ENCODE peak calls at places on chromosomes 6 and 20, in four cellular contexts. L is cardiac fibroblast, N is fibroblast of lung, M is cardiac muscle cell. X is an unnamed sample.

GRCh38 chr6:43013020-43013842 is 515 bp downstream of the MEA1 start:
- DNase-seq in L (peak; percentile 7), N (peak; percentile 34), M (peak; percentile 41), X (peak; percentile 36)

GRCh38 chr6:79420054-79420453 is 117.2 kb downstream of the LCA5 start:
- DNase-seq in M (no peak), L (no peak), N (no peak), X (no peak)

GRCh38 chr6:87714093-87714809 is 12.2 kb upstream of the AKIRIN2 start:
- DNase-seq in M (peak; percentile 68), N (peak; percentile 89), L (peak; percentile 94), X (peak; percentile 72)

GRCh38 chr6:69875715-69876114 is 9.4 kb downstream of the COL19A1 start:
- DNase-seq in N (no peak), L (no peak), M (no peak), X (no peak)

GRCh38 chr6:29992792-29993191 is 50.5 kb downstream of the HLA-A start:
- DNase-seq in M (no peak), L (peak; percentile 74), N (peak; percentile 19), X (peak; percentile 68)

GRCh38 chr20:51062065-51062464 is 39.2 kb upstream of the KCNG1 start:
- DNase-seq in L (peak; percentile 32), N (peak; percentile 21), M (peak; percentile 16), X (no peak)

GRCh38 chr20:51758978-51759544 is 9.1 kb downstream of the ATP9A start:
- DNase-seq in M (peak; percentile 32), L (no peak), N (no peak), X (peak; percentile 43)

GRCh38 chr6:113936093-113936934 is 34.6 kb downstream of the HDAC2 start:
- DNase-seq in M (peak; percentile 76), N (peak; percentile 55), L (peak; percentile 81), X (peak; percentile 74)

GRCh38 chr20:53517146-53517545 is 76.5 kb downstream of the ZNF217 start:
- DNase-seq in N (no peak), M (no peak), L (no peak), X (no peak)

GRCh38 chr6:39792501-39793450 is 600 bp downstream of the DAAM2 start:
- DNase-seq in M (no peak), L (peak; percentile 21), N (no peak), X (peak; percentile 44)

GRCh38 chr6:155272353-155273222 is 8.8 kb downstream of the CLDN20 start:
- DNase-seq in L (peak; percentile 44), M (peak; percentile 22), N (peak; percentile 17), X (peak; percentile 49)

GRCh38 chr6:52284131-52284459 is 447 bp downstream of the MCM3 start:
- DNase-seq in M (no peak), L (peak; percentile 38), N (peak; percentile 25), X (no peak)

GRCh38 chr6:70806086-70806485 is 138.4 kb downstream of the SMAP1 start:
- DNase-seq in N (no peak), L (no peak), M (no peak), X (no peak)

GRCh38 chr6:26330835-26331808 is 33.9 kb upstream of the BTN3A2 start:
- DNase-seq in N (peak; percentile 46), M (peak; percentile 27), L (peak; percentile 82), X (no peak)

GRCh38 chr6:46973029-46973428 is 51.3 kb upstream of the ADGRF5 start:
- DNase-seq in N (no peak), M (no peak), L (no peak), X (no peak)

GRCh38 chr6:39553811-39554802 is 171.1 kb downstream of the KIF6 start:
- DNase-seq in L (no peak), M (peak; percentile 46), N (peak; percentile 21), X (peak; percentile 48)

GRCh38 chr6:14944593-14944992 is 301.3 kb upstream of the JARID2 start:
- DNase-seq in N (no peak), L (peak; percentile 36), M (no peak), X (no peak)

GRCh38 chr20:40497781-40498691 is 191.0 kb downstream of the MAFB start:
- DNase-seq in N (peak; percentile 18), M (peak; percentile 50), L (peak; percentile 56), X (peak; percentile 4)

GRCh38 chr20:52349806-52350205 is 158.2 kb upstream of the ZFP64 start:
- DNase-seq in L (no peak), N (no peak), M (no peak), X (no peak)

GRCh38 chr20:53839423-53840176 is 230.8 kb downstream of the BCAS1 start:
- DNase-seq in L (no peak), N (no peak), M (no peak), X (no peak)

GRCh38 chr6:27127874-27128795 is 119.4 kb upstream of the PRSS16 start:
- DNase-seq in L (no peak), N (no peak), M (no peak), X (no peak)

GRCh38 chr20:59668926-59669325 is 64.6 kb downstream of the PHACTR3 start:
- DNase-seq in N (no peak), M (no peak), L (no peak), X (no peak)

GRCh38 chr6:40444811-40445210 is 142.4 kb downstream of the LRFN2 start:
- DNase-seq in L (no peak), M (no peak), N (no peak), X (no peak)

GRCh38 chr20:37179671-37180524 is 550 bp upstream of the MROH8 start:
- DNase-seq in L (peak; percentile 72), N (peak; percentile 83), M (peak; percentile 25), X (peak; percentile 82)

GRCh38 chr20:59835448-59836395 is 97.7 kb downstream of the SYCP2 start:
- DNase-seq in N (peak; percentile 38), M (peak; percentile 61), L (peak; percentile 24), X (peak; percentile 18)

GRCh38 chr20:36472656-36473071 is 68.7 kb upstream of the MYL9 start:
- DNase-seq in M (no peak), L (no peak), N (peak; percentile 30), X (peak; percentile 57)

GRCh38 chr20:58416057-58416456 is 27.0 kb downstream of the VAPB start:
- DNase-seq in M (no peak), N (no peak), L (no peak), X (no peak)

GRCh38 chr20:41453006-41453950 is 86.7 kb upstream of the EMILIN3 start:
- DNase-seq in M (no peak), L (no peak), N (no peak), X (no peak)

GRCh38 chr6:82264824-82265223 is 17.3 kb upstream of the IBTK start:
- DNase-seq in M (no peak), L (no peak), N (no peak), X (no peak)

GRCh38 chr20:17787816-17788215 is 88.0 kb downstream of the BANF2 start:
- DNase-seq in N (no peak), M (no peak), L (no peak), X (no peak)

GRCh38 chr6:28922004-28922840 is 1.6 kb downstream of the TRIM27 start:
- DNase-seq in L (peak; percentile 52), M (peak; percentile 60), N (peak; percentile 52), X (no peak)

GRCh38 chr6:165748390-165748789 is 85.3 kb upstream of the PDE10A start:
- DNase-seq in L (no peak), M (no peak), N (no peak), X (no peak)

GRCh38 chr6:53943410-53943809 is 148.6 kb downstream of the LRRC1 start:
- DNase-seq in M (peak; percentile 38), L (no peak), N (no peak), X (no peak)

GRCh38 chr6:35583893-35584688 is 71.4 kb upstream of the TULP1 start:
- DNase-seq in N (peak; percentile 62), L (peak; percentile 82), M (peak; percentile 84), X (peak; percentile 59)

GRCh38 chr20:61588356-61589054 is 336.4 kb downstream of the CDH4 start:
- DNase-seq in M (peak; percentile 24), N (peak; percentile 81), L (peak; percentile 14), X (peak; percentile 74)

GRCh38 chr6:28206527-28207243 is 18.4 kb upstream of the ZSCAN9 start:
- DNase-seq in L (no peak), N (peak; percentile 9), M (no peak), X (no peak)

GRCh38 chr6:53664623-53665022 is 933 bp downstream of the KLHL31 start:
- DNase-seq in M (no peak), N (no peak), L (no peak), X (no peak)

GRCh38 chr20:19259182-19259591 is 46.7 kb downstream of the SLC24A3 start:
- DNase-seq in N (no peak), L (no peak), M (no peak), X (no peak)

GRCh38 chr6:118659513-118660217 is 8.3 kb upstream of the CEP85L start:
- DNase-seq in N (no peak), M (no peak), L (peak; percentile 27), X (no peak)
- H3K4me3 ChIP-seq in N (no peak overlapping the region), M (no peak overlapping the region), L (no peak overlapping the region), X (no peak overlapping the region)

DNA sequence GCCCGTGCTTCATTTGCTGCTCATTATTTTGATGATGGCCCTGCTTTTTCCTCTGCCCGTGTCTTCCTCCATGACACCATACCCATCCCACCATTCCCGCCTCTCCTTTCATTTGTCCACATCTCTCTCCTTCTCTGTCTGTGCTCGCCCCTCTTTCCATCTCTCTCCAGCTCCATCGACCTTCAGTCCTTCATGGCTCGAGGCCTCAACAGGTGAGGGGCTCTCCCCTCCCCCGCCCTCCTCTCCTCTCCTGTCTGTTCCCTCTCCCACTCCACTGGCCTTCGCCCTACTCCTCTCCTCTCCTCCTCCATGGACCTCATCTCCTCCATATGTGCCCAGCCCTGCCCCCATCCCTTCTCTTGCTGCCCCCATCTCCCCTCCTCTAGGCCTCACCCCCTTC is 12.1 kb upstream of the ZBTB9 start:
- DNase-seq in M (no peak), L (no peak), N (no peak), X (no peak)
- TF ChIP-seq CTCF in M (no peak), L (no peak), N (no peak), X (no peak)

GRCh38 chr6:138550346-138550767 is 51.1 kb upstream of the NHSL1 start:
- DNase-seq in M (no peak), N (no peak), L (no peak), X (peak; percentile 67)
- H3K4me3 ChIP-seq in M (no peak overlapping the region), N (no peak overlapping the region), L (no peak overlapping the region), X (no peak overlapping the region)

GRCh38 chr6:169212436-169212835 is 41.2 kb downstream of the THBS2 start:
- DNase-seq in L (peak; percentile 30), N (no peak), M (peak; percentile 48), X (peak; percentile 28)

GRCh38 chr6:169211881-169212280 is 41.8 kb downstream of the THBS2 start:
- DNase-seq in L (no peak), N (no peak), M (no peak), X (no peak)

GRCh38 chr6:169213814-169214520 is 39.7 kb downstream of the THBS2 start:
- DNase-seq in N (peak; percentile 23), M (no peak), L (no peak), X (no peak)

GRCh38 chr6:169215201-169215661 is 38.4 kb downstream of the THBS2 start:
- DNase-seq in N (peak; percentile 44), L (peak; percentile 45), M (peak; percentile 53), X (peak; percentile 28)

GRCh38 chr6:169212897-169213813 is 40.5 kb downstream of the THBS2 start:
- DNase-seq in M (peak; percentile 95), L (peak; percentile 90), N (peak; percentile 84), X (peak; percentile 89)
- TF ChIP-seq CTCF in M (peak; percentile 37), L (peak; percentile 31), N (peak; percentile 34), X (peak; percentile 9)

GRCh38 chr6:108165714-108166663 is at the start of gene NR2E1:
- DNase-seq in M (no peak), L (peak; percentile 27), N (peak; percentile 14), X (no peak)
- H3K4me3 ChIP-seq in M (no peak within 1 kb of the TSS), L (no peak within 1 kb of the TSS), N (no peak within 1 kb of the TSS), X (no peak within 1 kb of the TSS)